ENCODE peak calls at places on chromosomes 16 and 17, in seven cellular contexts. One of them, this sample, is unnamed.

GRCh38 chr17:8836821-8837426 is 30.6 kb downstream of the PIK3R6 start:
- DNase-seq in kidney: no peak
- DNase-seq in astrocyte: no peak
- DNase-seq in body of pancreas: no peak
- DNase-seq in epithelial cell of esophagus: no peak
- DNase-seq in WERI-Rb-1: no peak
- DNase-seq in left ventricle myocardium inferior: no peak
- DNase-seq in this sample: no peak

GRCh38 chr17:12041316-12041715 is 20.6 kb downstream of the MAP2K4 start:
- DNase-seq in body of pancreas: no peak
- DNase-seq in epithelial cell of esophagus: peak
- DNase-seq in kidney: no peak
- DNase-seq in astrocyte: peak
- DNase-seq in WERI-Rb-1: no peak
- DNase-seq in left ventricle myocardium inferior: no peak
- DNase-seq in this sample: peak

GRCh38 chr17:38752930-38753506 is 477 bp downstream of the PSMB3 start:
- DNase-seq in WERI-Rb-1: no peak
- DNase-seq in body of pancreas: no peak
- DNase-seq in kidney: peak
- DNase-seq in left ventricle myocardium inferior: no peak
- DNase-seq in astrocyte: no peak
- DNase-seq in epithelial cell of esophagus: no peak
- DNase-seq in this sample: no peak

GRCh38 chr16:82924075-82924854 is 297.5 kb downstream of the CDH13 start:
- DNase-seq in body of pancreas: no peak
- DNase-seq in WERI-Rb-1: no peak
- DNase-seq in left ventricle myocardium inferior: no peak
- DNase-seq in astrocyte: no peak
- DNase-seq in epithelial cell of esophagus: peak
- DNase-seq in kidney: no peak
- DNase-seq in this sample: no peak

GRCh38 chr16:10976663-10977062 is 32.3 kb downstream of the CLEC16A start:
- DNase-seq in left ventricle myocardium inferior: no peak
- DNase-seq in kidney: no peak
- DNase-seq in epithelial cell of esophagus: no peak
- DNase-seq in body of pancreas: no peak
- DNase-seq in astrocyte: no peak
- DNase-seq in WERI-Rb-1: peak
- DNase-seq in this sample: no peak

GRCh38 chr17:15341385-15341849 is at the start of gene TEKT3:
- DNase-seq in left ventricle myocardium inferior: peak
- DNase-seq in body of pancreas: peak
- DNase-seq in WERI-Rb-1: peak
- DNase-seq in kidney: peak
- DNase-seq in astrocyte: peak
- DNase-seq in epithelial cell of esophagus: peak
- DNase-seq in this sample: peak

GRCh38 chr16:86492267-86492960 is 17.9 kb upstream of the FOXF1 start:
- DNase-seq in body of pancreas: no peak
- DNase-seq in left ventricle myocardium inferior: no peak
- DNase-seq in kidney: no peak
- DNase-seq in astrocyte: no peak
- DNase-seq in epithelial cell of esophagus: no peak
- DNase-seq in WERI-Rb-1: no peak
- DNase-seq in this sample: no peak

GRCh38 chr17:40352779-40353394 is 11.7 kb downstream of the GJD3 start:
- DNase-seq in left ventricle myocardium inferior: no peak
- DNase-seq in kidney: no peak
- DNase-seq in astrocyte: no peak
- DNase-seq in WERI-Rb-1: no peak
- DNase-seq in body of pancreas: no peak
- DNase-seq in epithelial cell of esophagus: peak
- DNase-seq in this sample: no peak

GRCh38 chr17:9414471-9414870 is 161.1 kb downstream of the STX8 start:
- DNase-seq in astrocyte: no peak
- DNase-seq in WERI-Rb-1: no peak
- DNase-seq in kidney: no peak
- DNase-seq in body of pancreas: no peak
- DNase-seq in epithelial cell of esophagus: no peak
- DNase-seq in left ventricle myocardium inferior: no peak
- DNase-seq in this sample: no peak

GRCh38 chr16:3696425-3697218 is 20.7 kb downstream of the TRAP1 start:
- DNase-seq in astrocyte: peak
- DNase-seq in WERI-Rb-1: no peak
- DNase-seq in kidney: no peak
- DNase-seq in epithelial cell of esophagus: no peak
- DNase-seq in body of pancreas: no peak
- DNase-seq in left ventricle myocardium inferior: no peak
- DNase-seq in this sample: peak

GRCh38 chr17:70624208-70624607 is 454.9 kb downstream of the KCNJ2 start:
- DNase-seq in epithelial cell of esophagus: peak
- DNase-seq in left ventricle myocardium inferior: no peak
- DNase-seq in WERI-Rb-1: no peak
- DNase-seq in kidney: no peak
- DNase-seq in body of pancreas: no peak
- DNase-seq in astrocyte: no peak
- DNase-seq in this sample: no peak

GRCh38 chr17:35183332-35183731 is 10.9 kb downstream of the SLC35G3 start:
- DNase-seq in epithelial cell of esophagus: peak
- DNase-seq in kidney: no peak
- DNase-seq in body of pancreas: no peak
- DNase-seq in WERI-Rb-1: no peak
- DNase-seq in left ventricle myocardium inferior: no peak
- DNase-seq in astrocyte: no peak
- DNase-seq in this sample: no peak

DNA sequence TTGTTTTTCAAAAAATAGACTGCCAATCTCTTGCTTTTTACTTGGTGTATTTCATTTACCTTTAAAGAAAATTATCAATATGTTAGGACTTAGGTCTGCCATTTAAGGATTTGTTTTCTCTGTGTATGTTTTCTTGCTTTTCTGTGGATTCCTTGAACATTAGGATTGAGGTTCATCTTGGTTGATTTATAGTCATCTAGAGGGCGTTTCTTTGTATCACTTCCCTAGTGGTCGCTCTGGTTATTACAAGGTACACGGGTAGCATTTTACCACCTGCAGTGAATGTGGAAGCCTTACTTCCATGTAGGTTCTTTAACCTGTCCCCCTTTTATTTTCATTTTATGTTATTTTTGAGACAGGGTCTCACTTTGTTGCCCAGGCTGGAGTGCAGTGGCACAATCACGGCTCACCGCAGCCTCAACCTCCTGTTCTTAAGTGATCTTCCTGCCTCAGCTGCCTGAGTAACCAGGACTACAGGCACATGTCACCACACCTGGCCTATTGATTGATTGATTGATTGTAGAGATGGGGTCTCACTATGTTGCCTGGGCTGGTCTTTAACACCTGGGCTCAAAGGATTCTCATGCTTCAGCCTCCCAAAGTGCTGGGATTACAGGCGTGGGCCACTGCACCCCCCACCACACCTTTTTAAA is 35.2 kb upstream of the CBX4 start:
- DNase-seq in WERI-Rb-1: peak
- DNase-seq in epithelial cell of esophagus: peak
- DNase-seq in left ventricle myocardium inferior: no peak
- DNase-seq in astrocyte: peak
- DNase-seq in kidney: no peak
- DNase-seq in body of pancreas: peak
- DNase-seq in this sample: peak
- TF ChIP-seq CTCF in WERI-Rb-1: peak
- TF ChIP-seq CTCF in epithelial cell of esophagus: peak
- TF ChIP-seq CTCF in left ventricle myocardium inferior: peak
- TF ChIP-seq CTCF in astrocyte: peak
- TF ChIP-seq CTCF in kidney: peak
- TF ChIP-seq CTCF in body of pancreas: peak
- TF ChIP-seq CTCF in this sample: peak

DNA sequence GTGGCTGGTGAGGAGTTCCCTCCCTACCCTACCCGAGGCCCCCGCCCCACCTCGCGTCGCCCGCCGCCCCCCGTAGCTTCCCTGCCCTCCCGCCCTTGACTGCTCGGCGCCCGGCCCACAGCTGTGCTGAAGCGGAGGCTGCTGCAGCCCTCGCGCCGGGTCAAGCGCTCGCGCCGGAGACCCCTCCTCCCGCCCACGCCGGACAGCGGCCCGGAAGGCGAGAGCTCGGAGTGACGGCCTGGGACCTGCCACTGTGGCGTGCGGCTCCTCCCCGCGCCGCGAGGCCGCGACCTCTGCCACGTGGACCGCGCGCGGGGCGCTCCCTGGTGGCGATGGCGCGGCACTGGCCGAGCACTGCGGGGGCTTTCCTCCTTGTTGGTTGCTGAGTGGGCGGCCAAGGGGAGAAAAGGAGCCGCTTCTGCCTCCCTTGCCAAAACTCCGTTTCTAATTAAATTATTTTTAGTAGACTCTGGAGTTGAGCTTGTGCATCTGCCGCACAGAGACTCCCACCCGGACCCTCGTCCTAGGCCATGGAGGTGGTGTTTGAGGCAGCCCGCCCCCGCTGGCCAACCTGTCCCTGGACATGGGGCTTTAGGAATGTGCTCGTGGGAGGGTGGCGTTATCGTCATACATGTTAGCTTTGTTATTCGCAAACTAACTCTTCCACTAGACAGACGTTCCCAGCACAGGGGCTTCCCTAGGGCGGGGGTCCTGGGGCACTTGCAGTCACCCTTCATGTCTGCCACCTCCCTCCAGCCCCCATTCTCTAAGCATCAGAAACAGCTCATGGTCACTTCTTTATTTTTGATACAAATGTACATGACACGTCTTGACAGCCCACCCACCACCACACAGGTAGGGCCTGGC is 4.4 kb downstream of the TP53I13 start:
- DNase-seq in kidney: peak
- DNase-seq in left ventricle myocardium inferior: peak
- DNase-seq in WERI-Rb-1: peak
- DNase-seq in epithelial cell of esophagus: no peak
- DNase-seq in astrocyte: no peak
- DNase-seq in body of pancreas: peak
- DNase-seq in this sample: peak
- H3K4me3 ChIP-seq in kidney: no peak
- H3K4me3 ChIP-seq in left ventricle myocardium inferior: peak
- H3K4me3 ChIP-seq in WERI-Rb-1: peak
- H3K4me3 ChIP-seq in epithelial cell of esophagus: no peak
- H3K4me3 ChIP-seq in astrocyte: no peak
- H3K4me3 ChIP-seq in body of pancreas: no peak
- H3K4me3 ChIP-seq in this sample: no peak

GRCh38 chr17:43090022-43090421 is 35.1 kb downstream of the BRCA1 start:
- DNase-seq in WERI-Rb-1: no peak
- DNase-seq in left ventricle myocardium inferior: no peak
- DNase-seq in body of pancreas: no peak
- DNase-seq in kidney: no peak
- DNase-seq in epithelial cell of esophagus: no peak
- DNase-seq in astrocyte: no peak
- DNase-seq in this sample: no peak

GRCh38 chr17:43079578-43080302 is 45.4 kb downstream of the BRCA1 start:
- DNase-seq in body of pancreas: no peak
- DNase-seq in kidney: no peak
- DNase-seq in WERI-Rb-1: no peak
- DNase-seq in astrocyte: no peak
- DNase-seq in left ventricle myocardium inferior: no peak
- DNase-seq in epithelial cell of esophagus: no peak
- DNase-seq in this sample: no peak

DNA sequence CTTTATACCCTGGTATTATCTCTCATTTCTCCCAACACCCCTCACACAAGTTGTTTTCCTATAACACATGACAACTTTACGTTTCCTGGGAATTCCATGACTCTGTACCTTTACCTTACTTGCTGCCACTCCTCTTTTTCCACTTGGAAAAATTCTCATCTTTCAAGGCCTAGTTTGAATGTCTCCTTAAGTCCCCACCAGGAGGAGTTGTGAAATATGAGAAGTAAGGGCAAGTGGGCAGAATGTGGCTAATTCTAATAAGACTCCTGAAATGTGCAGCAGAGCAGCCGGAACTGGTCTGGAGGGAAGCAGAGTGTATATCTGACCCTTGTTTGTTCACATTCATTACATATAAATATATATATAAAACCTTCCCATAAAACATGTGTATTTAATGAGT is 39.7 kb downstream of the BRCA1 start:
- DNase-seq in astrocyte: peak
- DNase-seq in WERI-Rb-1: no peak
- DNase-seq in left ventricle myocardium inferior: no peak
- DNase-seq in kidney: no peak
- DNase-seq in body of pancreas: no peak
- DNase-seq in epithelial cell of esophagus: peak
- DNase-seq in this sample: no peak
- TF ChIP-seq CTCF in astrocyte: peak
- TF ChIP-seq CTCF in WERI-Rb-1: no peak
- TF ChIP-seq CTCF in left ventricle myocardium inferior: no peak
- TF ChIP-seq CTCF in kidney: no peak
- TF ChIP-seq CTCF in body of pancreas: no peak
- TF ChIP-seq CTCF in epithelial cell of esophagus: no peak
- TF ChIP-seq CTCF in this sample: no peak

GRCh38 chr17:61265397-61265796 is 134.2 kb upstream of the TBX2 start:
- DNase-seq in kidney: no peak
- DNase-seq in left ventricle myocardium inferior: no peak
- DNase-seq in astrocyte: no peak
- DNase-seq in WERI-Rb-1: no peak
- DNase-seq in epithelial cell of esophagus: no peak
- DNase-seq in body of pancreas: no peak
- DNase-seq in this sample: peak

GRCh38 chr17:61255609-61256008 is 144.0 kb upstream of the TBX2 start:
- DNase-seq in epithelial cell of esophagus: no peak
- DNase-seq in astrocyte: no peak
- DNase-seq in body of pancreas: no peak
- DNase-seq in left ventricle myocardium inferior: no peak
- DNase-seq in WERI-Rb-1: no peak
- DNase-seq in kidney: no peak
- DNase-seq in this sample: no peak

GRCh38 chr17:61259360-61259759 is 140.3 kb upstream of the TBX2 start:
- DNase-seq in WERI-Rb-1: no peak
- DNase-seq in left ventricle myocardium inferior: no peak
- DNase-seq in astrocyte: no peak
- DNase-seq in epithelial cell of esophagus: no peak
- DNase-seq in kidney: no peak
- DNase-seq in body of pancreas: no peak
- DNase-seq in this sample: no peak

GRCh38 chr17:61261001-61261587 is 138.5 kb upstream of the TBX2 start:
- DNase-seq in body of pancreas: no peak
- DNase-seq in epithelial cell of esophagus: no peak
- DNase-seq in kidney: no peak
- DNase-seq in left ventricle myocardium inferior: no peak
- DNase-seq in astrocyte: no peak
- DNase-seq in WERI-Rb-1: no peak
- DNase-seq in this sample: no peak

DNA sequence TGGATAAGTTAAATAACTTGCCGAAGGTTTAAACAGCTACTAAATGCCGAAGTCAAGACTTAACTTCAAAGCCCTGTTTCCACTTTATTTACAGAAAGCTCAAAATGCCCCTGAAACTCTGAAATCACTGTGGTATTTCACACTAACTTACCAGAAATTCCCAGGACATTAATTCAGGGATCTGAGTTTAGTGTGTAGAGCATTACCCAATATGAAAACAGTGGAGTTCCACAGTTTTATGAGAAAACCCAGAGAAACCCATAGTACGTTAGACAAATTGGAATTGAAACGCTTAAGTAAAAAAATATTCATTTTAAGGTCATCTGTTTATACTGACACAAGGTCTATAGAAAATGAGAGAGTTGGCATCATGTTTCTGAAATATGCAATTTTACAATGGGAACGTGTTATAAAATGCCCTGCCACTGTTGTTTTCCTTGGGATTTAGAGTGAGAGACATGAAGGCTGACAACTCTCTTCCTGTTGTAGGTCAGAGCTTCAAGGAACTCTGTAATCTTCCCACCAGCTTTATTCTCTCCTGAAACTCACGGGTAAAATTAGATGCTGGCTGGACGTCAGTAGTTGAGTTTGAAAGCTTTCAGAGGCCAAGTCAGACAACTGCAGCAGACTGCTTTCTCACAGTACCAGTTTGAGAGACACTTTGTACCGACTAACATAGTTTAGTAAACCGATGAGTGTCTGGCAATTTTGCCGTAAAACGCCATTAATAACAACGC is 139.4 kb upstream of the TBX2 start:
- DNase-seq in WERI-Rb-1: no peak
- DNase-seq in body of pancreas: peak
- DNase-seq in left ventricle myocardium inferior: no peak
- DNase-seq in epithelial cell of esophagus: no peak
- DNase-seq in astrocyte: no peak
- DNase-seq in kidney: no peak
- DNase-seq in this sample: peak
- H3K4me3 ChIP-seq in WERI-Rb-1: no peak
- H3K4me3 ChIP-seq in body of pancreas: no peak
- H3K4me3 ChIP-seq in left ventricle myocardium inferior: no peak
- H3K4me3 ChIP-seq in epithelial cell of esophagus: no peak
- H3K4me3 ChIP-seq in astrocyte: no peak
- H3K4me3 ChIP-seq in kidney: no peak
- H3K4me3 ChIP-seq in this sample: no peak